ENCODE peak calls at places on chromosomes 12 and 14, in ten cellular contexts. T is PC-3; Y is mesendoderm; V is cardiac muscle cell; M is A549; F is CD4-positive, alpha-beta T cell; R is CD8-positive, alpha-beta T cell; L is right cardiac atrium; H is WERI-Rb-1; W is upper lobe of left lung. U is an unnamed sample.

GRCh38 chr12:80175307-80175930 is 76.1 kb downstream of the OTOGL start:
- DNase-seq in F (no peak), M (no peak), H (no peak), T (peak), V (no peak), R (no peak), Y (peak), W (no peak), L (no peak), U (peak)

GRCh38 chr12:12901158-12901791 is 9.9 kb downstream of the GPRC5A start:
- DNase-seq in H (peak), R (no peak), W (no peak), T (peak), F (no peak), Y (no peak), V (peak), L (no peak), M (peak), U (peak)

GRCh38 chr14:33414041-33414440 is 475.4 kb downstream of the NPAS3 start:
- DNase-seq in T (peak), M (no peak), F (no peak), Y (peak), L (no peak), R (no peak), V (peak), W (no peak), H (no peak), U (no peak)

GRCh38 chr12:38898001-38898684 is 7.2 kb downstream of the CPNE8 start:
- DNase-seq in R (no peak), L (no peak), F (no peak), M (no peak), T (no peak), Y (peak), W (no peak), V (peak), H (no peak), U (no peak)

GRCh38 chr12:48816148-48816854 is 2.0 kb upstream of the CACNB3 start:
- DNase-seq in Y (no peak), H (no peak), W (no peak), L (no peak), M (no peak), F (no peak), V (peak), R (no peak), T (peak), U (no peak)

GRCh38 chr14:41289025-41289424 is 317.7 kb upstream of the LRFN5 start:
- DNase-seq in H (no peak), F (no peak), M (no peak), L (no peak), R (no peak), Y (no peak), V (no peak), T (no peak), W (no peak), U (no peak)

GRCh38 chr14:39492267-39492666 is 60.0 kb upstream of the FBXO33 start:
- DNase-seq in V (peak), R (no peak), L (no peak), T (peak), F (no peak), Y (peak), H (no peak), W (no peak), M (no peak), U (peak)

GRCh38 chr14:100523536-100524025 is 63.6 kb downstream of the BEGAIN start:
- DNase-seq in W (no peak), V (no peak), L (no peak), H (peak), Y (no peak), T (no peak), R (no peak), F (no peak), M (no peak), U (no peak)

GRCh38 chr14:88841741-88842140 is 17.3 kb downstream of the TTC8 start:
- DNase-seq in Y (no peak), M (no peak), L (no peak), H (no peak), V (no peak), R (no peak), T (no peak), W (no peak), F (no peak), U (no peak)

GRCh38 chr14:20469890-20470858 is 968 bp downstream of the PNP start:
- DNase-seq in H (peak), R (peak), Y (peak), F (peak), V (peak), M (peak), L (no peak), T (peak), W (no peak), U (peak)

GRCh38 chr14:91354221-91354916 is 63.3 kb downstream of the CCDC88C start:
- DNase-seq in W (no peak), V (peak), F (no peak), T (no peak), L (no peak), Y (no peak), R (no peak), H (no peak), M (no peak), U (no peak)

GRCh38 chr14:32692441-32692840 is 246.2 kb upstream of the NPAS3 start:
- DNase-seq in L (no peak), Y (no peak), M (no peak), R (no peak), V (no peak), F (no peak), H (no peak), T (no peak), W (no peak), U (no peak)

GRCh38 chr12:124380793-124381453 is 86.0 kb downstream of the RFLNA start:
- DNase-seq in H (no peak), Y (peak), V (no peak), M (no peak), R (no peak), T (peak), L (no peak), F (no peak), W (peak), U (no peak)

GRCh38 chr14:61662437-61663311 is 32.6 kb upstream of the HIF1A start:
- DNase-seq in R (peak), V (peak), W (no peak), M (peak), T (peak), H (no peak), F (peak), L (no peak), Y (peak), U (no peak)

GRCh38 chr12:104578453-104578852 is 121.7 kb downstream of the CHST11 start:
- DNase-seq in R (no peak), F (no peak), W (no peak), T (peak), V (peak), H (no peak), M (peak), Y (peak), L (no peak), U (no peak)

GRCh38 chr12:752673-753400 is 458 bp downstream of the WNK1 start:
- DNase-seq in W (peak), L (peak), V (peak), T (peak), Y (peak), F (peak), H (peak), R (peak), M (no peak), U (no peak)

GRCh38 chr12:115599251-115599811 is 678.2 kb downstream of the MED13L start:
- DNase-seq in V (peak), W (peak), R (no peak), T (no peak), H (no peak), L (peak), M (no peak), F (no peak), Y (peak), U (no peak)

GRCh38 chr14:100448376-100448775 is 125.2 kb downstream of the SLC25A47 start:
- DNase-seq in F (no peak), R (no peak), Y (no peak), H (no peak), V (no peak), T (no peak), M (no peak), L (no peak), W (no peak), U (no peak)

GRCh38 chr12:63150255-63151060 is 543 bp downstream of the AVPR1A start:
- DNase-seq in H (peak), V (no peak), M (no peak), F (no peak), W (peak), T (no peak), Y (peak), R (no peak), L (peak), U (no peak)

DNA sequence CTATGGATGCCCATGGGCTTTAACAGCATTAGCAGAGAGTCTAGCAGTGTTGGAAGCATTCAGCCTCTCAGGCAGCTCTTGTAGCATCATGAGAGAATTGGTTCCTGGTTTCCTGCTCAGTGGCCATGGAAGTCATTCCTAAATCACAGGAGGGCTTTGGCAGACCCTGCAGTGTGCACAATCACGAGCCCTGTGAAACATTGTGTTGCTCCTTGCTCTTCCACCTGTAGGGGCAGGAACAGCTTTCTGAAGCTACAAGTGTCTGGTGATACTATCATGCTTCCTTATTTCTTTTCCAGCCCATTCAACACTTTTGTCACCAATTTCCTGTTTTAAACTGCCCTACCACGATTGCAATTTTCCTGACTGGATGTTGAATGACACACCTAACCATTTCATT is 402.2 kb upstream of the USP15 start:
- DNase-seq in H (no peak), R (no peak), Y (peak), W (no peak), T (no peak), V (no peak), L (no peak), M (no peak), F (no peak), U (no peak)
- H3K27ac ChIP-seq in H (no peak), R (no peak), Y (no peak), W (no peak), T (no peak), V (no peak), L (no peak), M (no peak), F (no peak), U (no peak)

DNA sequence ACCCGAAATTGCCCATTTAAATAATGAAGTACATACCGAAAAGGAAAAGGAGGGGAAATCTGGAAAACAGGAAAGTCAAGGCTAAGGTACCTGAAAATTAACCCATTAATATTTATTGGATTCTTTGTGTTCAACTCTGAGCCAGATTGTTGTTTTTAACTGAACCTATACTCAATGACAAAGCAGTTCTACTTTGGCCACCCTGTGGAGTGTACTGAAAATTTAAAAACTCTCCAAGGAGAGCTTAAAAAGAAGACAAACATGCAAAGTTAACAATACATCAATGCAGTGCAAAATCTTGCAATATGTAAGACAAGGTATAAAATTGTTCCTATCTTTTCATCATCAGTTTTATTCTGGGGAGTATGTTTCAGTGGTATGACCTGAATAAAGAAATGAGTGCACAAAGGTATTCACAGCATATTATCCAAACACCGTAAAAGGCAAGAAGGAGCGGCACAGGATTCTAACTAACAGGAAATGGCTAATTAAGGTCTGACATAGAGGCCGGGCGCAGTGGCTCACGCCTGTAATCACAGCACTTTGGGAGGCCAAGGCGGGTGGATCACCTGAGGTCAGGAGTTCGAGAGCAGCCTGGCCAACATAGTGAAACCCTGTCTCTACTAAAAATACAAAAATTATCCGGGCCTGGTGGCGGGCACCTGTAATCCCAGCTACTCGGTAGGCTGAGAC is 1.7 kb downstream of the USP44 start:
- DNase-seq in Y (peak), M (no peak), W (no peak), L (no peak), H (no peak), V (no peak), R (no peak), T (no peak), F (no peak), U (no peak)
- H3K27ac ChIP-seq in Y (no peak), M (no peak), W (no peak), L (no peak), H (no peak), V (no peak), R (peak), T (no peak), F (peak), U (no peak)

GRCh38 chr14:60332046-60332399 is 83.0 kb downstream of the PPM1A start:
- DNase-seq in F (no peak), Y (no peak), L (no peak), W (no peak), H (no peak), R (no peak), V (no peak), T (no peak), M (no peak), U (no peak)
- H3K27ac ChIP-seq in F (peak), Y (no peak), L (no peak), W (no peak), H (peak), R (no peak), V (no peak), T (no peak), M (no peak), U (no peak)

DNA sequence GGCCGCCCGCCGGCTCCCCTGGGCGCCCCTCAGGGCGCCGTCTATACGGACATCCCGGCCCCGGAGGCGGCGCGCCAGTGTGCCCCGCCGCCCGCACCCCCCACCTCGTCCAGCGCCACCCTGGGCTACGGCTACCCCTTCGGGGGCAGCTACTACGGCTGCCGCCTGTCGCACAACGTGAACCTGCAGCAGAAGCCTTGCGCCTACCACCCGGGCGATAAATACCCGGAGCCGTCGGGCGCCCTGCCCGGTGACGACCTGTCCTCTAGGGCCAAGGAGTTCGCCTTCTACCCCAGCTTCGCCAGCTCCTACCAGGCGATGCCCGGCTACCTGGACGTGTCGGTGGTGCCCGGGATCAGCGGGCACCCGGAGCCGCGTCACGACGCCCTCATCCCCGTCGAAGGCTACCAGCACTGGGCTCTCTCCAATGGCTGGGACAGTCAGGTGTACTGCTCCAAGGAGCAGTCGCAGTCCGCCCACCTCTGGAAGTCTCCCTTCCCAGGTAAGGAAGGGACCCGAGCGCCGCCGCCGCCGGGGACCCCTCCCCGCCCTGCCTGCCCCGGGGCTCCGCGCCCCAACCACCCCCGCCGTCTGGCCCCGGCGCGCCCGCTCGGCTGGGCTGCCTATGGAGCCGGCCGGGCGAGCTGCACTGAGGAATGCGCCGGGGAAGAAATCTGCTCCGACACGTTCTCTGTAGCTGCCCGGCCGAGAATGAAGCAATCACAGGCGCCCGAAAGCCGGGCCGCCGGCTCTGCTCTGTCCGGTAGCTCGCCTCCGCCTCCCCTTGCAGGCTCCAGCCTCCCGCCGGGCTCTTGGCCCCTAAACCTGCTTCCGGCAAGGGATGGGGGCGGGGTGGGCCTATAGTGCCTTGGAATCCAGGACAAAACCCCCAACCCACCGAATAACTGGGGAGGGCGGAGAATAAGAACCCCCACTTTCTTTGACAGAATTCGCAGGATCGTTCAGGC is 794 bp downstream of the HOXC13 start:
- DNase-seq in H (no peak), V (peak), M (peak), Y (peak), F (no peak), W (peak), R (no peak), T (peak), L (no peak), U (peak)
- H3K27ac ChIP-seq in H (no peak), V (no peak), M (peak), Y (no peak), F (no peak), W (no peak), R (no peak), T (no peak), L (no peak), U (no peak)

GRCh38 chr12:57451233-57451778 is 3.8 kb upstream of the INHBE start:
- DNase-seq in R (no peak), H (no peak), T (no peak), W (no peak), Y (no peak), L (no peak), V (no peak), M (no peak), F (no peak), U (no peak)

GRCh38 chr12:57452937-57453509 is 2.1 kb upstream of the INHBE start:
- DNase-seq in M (peak), R (no peak), H (peak), L (peak), Y (peak), T (peak), V (peak), F (no peak), W (no peak), U (no peak)

GRCh38 chr12:57454213-57454565 is 918 bp upstream of the INHBE start:
- DNase-seq in H (no peak), Y (no peak), M (no peak), V (no peak), R (no peak), T (no peak), W (no peak), L (no peak), F (no peak), U (no peak)

GRCh38 chr12:57450057-57450456 is 5.0 kb upstream of the INHBE start:
- DNase-seq in T (no peak), R (no peak), F (no peak), M (no peak), H (no peak), W (no peak), V (no peak), Y (no peak), L (no peak), U (no peak)

DNA sequence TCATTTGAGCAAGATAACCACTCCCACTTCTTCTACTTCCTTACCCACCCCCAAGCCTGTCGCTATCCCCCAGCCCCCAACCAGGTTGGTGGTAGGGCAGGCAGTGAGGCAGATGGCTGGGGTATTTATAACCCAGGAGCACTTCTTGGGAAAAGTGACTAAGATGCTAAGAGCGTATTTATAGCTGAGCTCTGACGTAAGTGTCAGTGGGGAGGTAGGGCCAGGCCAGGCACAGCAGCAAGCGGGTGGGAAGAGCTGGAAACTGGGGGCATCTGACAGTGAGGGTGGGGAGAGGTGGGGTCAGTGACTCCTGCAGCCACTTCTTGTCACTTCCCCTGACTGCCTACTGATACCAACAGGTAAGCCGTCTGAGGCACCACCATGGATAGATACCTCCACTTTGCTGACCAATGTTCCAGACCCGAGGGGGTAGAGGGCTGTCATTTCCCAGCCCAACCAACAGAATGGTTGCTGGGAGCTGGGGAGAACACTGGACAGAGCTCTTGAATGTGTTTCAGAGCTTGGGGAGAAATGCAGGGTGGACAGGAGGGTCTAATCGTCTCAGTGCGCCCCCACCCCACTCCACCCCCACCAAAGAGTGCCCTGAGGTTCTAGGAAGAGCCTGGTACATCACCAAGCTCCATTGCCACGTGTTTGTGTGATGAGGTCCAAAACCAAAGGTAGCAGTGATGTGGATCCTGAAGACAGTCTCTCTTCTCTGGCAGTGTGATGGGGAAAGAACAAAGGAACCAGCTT is 2.7 kb upstream of the INHBE start:
- DNase-seq in F (no peak), L (peak), R (no peak), W (no peak), T (peak), M (no peak), H (peak), V (peak), Y (peak), U (no peak)
- H3K27ac ChIP-seq in F (no peak), L (peak), R (no peak), W (no peak), T (peak), M (peak), H (peak), V (peak), Y (no peak), U (no peak)

GRCh38 chr12:54187075-54187474 is 1.7 kb downstream of the SMUG1 start:
- DNase-seq in R (no peak), W (no peak), V (no peak), Y (no peak), H (no peak), L (no peak), F (no peak), T (peak), M (no peak), U (no peak)
- H3K27ac ChIP-seq in R (no peak), W (no peak), V (no peak), Y (no peak), H (no peak), L (no peak), F (no peak), T (no peak), M (no peak), U (no peak)

DNA sequence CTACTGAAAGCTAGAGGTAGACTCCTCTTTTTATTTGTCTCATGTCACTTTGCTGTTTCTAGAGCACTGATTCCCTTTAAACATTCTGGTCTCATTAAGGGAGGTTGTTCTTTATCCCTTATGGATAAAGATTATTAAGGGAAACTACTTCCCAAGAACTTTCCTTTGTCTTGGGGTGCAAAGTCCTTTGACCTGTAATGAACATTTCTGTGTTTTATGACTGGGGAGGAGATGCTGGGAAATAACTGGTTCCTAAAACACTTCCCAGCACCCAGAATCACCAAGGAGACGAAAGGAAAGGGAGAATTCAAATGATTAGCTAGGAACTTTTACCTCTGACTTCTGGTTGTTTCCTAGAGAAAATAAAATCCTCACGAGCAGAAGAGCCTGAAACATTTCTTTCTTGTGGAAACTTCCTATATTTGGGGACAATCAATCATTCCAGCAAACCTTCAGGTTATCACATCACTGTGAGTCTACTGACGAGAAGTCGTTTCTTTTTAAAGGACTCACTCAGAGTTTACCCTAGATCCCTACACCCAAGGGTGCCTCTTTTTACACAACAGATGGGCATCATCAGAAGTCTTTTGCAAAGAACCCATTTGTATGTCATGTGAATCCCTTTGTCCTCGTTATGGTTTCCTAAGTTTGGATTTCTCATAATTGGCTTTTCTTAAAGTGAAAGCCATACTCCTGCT is 63.4 kb upstream of the ACTN1 start:
- DNase-seq in M (no peak), H (no peak), W (no peak), F (no peak), V (no peak), L (no peak), R (no peak), T (no peak), Y (no peak), U (no peak)
- H3K27ac ChIP-seq in M (peak), H (no peak), W (peak), F (no peak), V (no peak), L (no peak), R (no peak), T (no peak), Y (no peak), U (no peak)